ENCODE peak calls at places on chromosome 21, in seven cellular contexts. One of them, this sample, is unnamed.

GRCh38 chr21:27564684-27565280 is 597.9 kb upstream of the ADAMTS5 start:
- DNase-seq in lower lobe of right lung: no peak
- DNase-seq in prostate gland: peak; percentile 25
- DNase-seq in transverse colon: peak; percentile 31
- DNase-seq in breast epithelium: peak; percentile 22
- DNase-seq in CD8-positive, alpha-beta T cell: no peak
- DNase-seq in PC-9: peak; percentile 0
- DNase-seq in this sample: no peak

GRCh38 chr21:39461419-39461818 is 9.6 kb downstream of the SH3BGR start:
- DNase-seq in PC-9: no peak
- DNase-seq in lower lobe of right lung: no peak
- DNase-seq in breast epithelium: no peak
- DNase-seq in prostate gland: no peak
- DNase-seq in CD8-positive, alpha-beta T cell: no peak
- DNase-seq in transverse colon: no peak
- DNase-seq in this sample: no peak

GRCh38 chr21:40847956-40848355 is 998 bp upstream of the DSCAM start:
- DNase-seq in CD8-positive, alpha-beta T cell: no peak
- DNase-seq in prostate gland: no peak
- DNase-seq in lower lobe of right lung: no peak
- DNase-seq in PC-9: no peak
- DNase-seq in breast epithelium: no peak
- DNase-seq in transverse colon: no peak
- DNase-seq in this sample: no peak

GRCh38 chr21:23694396-23694795 is 1912.9 kb downstream of the MRPL39 start:
- DNase-seq in PC-9: no peak
- DNase-seq in breast epithelium: no peak
- DNase-seq in prostate gland: no peak
- DNase-seq in transverse colon: no peak
- DNase-seq in CD8-positive, alpha-beta T cell: no peak
- DNase-seq in lower lobe of right lung: no peak
- DNase-seq in this sample: no peak

GRCh38 chr21:29443398-29444010 is 144.8 kb downstream of the BACH1 start:
- DNase-seq in PC-9: no peak
- DNase-seq in transverse colon: no peak
- DNase-seq in breast epithelium: no peak
- DNase-seq in prostate gland: no peak
- DNase-seq in CD8-positive, alpha-beta T cell: no peak
- DNase-seq in lower lobe of right lung: no peak
- DNase-seq in this sample: no peak

GRCh38 chr21:29189358-29189757 is 58.9 kb downstream of the MAP3K7CL start:
- DNase-seq in lower lobe of right lung: no peak
- DNase-seq in PC-9: no peak
- DNase-seq in breast epithelium: no peak
- DNase-seq in transverse colon: no peak
- DNase-seq in prostate gland: no peak
- DNase-seq in CD8-positive, alpha-beta T cell: no peak
- DNase-seq in this sample: no peak

GRCh38 chr21:18545908-18546307 is 142.3 kb upstream of the TMPRSS15 start:
- DNase-seq in CD8-positive, alpha-beta T cell: no peak
- DNase-seq in PC-9: no peak
- DNase-seq in transverse colon: no peak
- DNase-seq in lower lobe of right lung: no peak
- DNase-seq in prostate gland: no peak
- DNase-seq in breast epithelium: no peak
- DNase-seq in this sample: no peak

GRCh38 chr21:28336299-28336698 is 656.4 kb downstream of the LTN1 start:
- DNase-seq in PC-9: peak; percentile 4
- DNase-seq in transverse colon: no peak
- DNase-seq in prostate gland: peak; percentile 10
- DNase-seq in breast epithelium: no peak
- DNase-seq in lower lobe of right lung: no peak
- DNase-seq in CD8-positive, alpha-beta T cell: no peak
- DNase-seq in this sample: no peak

GRCh38 chr21:33514234-33514633 is 22.7 kb upstream of the DNAJC28 start:
- DNase-seq in CD8-positive, alpha-beta T cell: no peak
- DNase-seq in PC-9: no peak
- DNase-seq in transverse colon: no peak
- DNase-seq in breast epithelium: no peak
- DNase-seq in lower lobe of right lung: no peak
- DNase-seq in prostate gland: no peak
- DNase-seq in this sample: no peak

GRCh38 chr21:25955646-25956045 is 214.9 kb downstream of the APP start:
- DNase-seq in CD8-positive, alpha-beta T cell: no peak
- DNase-seq in prostate gland: no peak
- DNase-seq in transverse colon: no peak
- DNase-seq in breast epithelium: no peak
- DNase-seq in PC-9: no peak
- DNase-seq in lower lobe of right lung: no peak
- DNase-seq in this sample: no peak

GRCh38 chr21:38920631-38921398 is 115.1 kb downstream of the ETS2 start:
- DNase-seq in CD8-positive, alpha-beta T cell: no peak
- DNase-seq in prostate gland: no peak
- DNase-seq in transverse colon: no peak
- DNase-seq in PC-9: no peak
- DNase-seq in breast epithelium: no peak
- DNase-seq in lower lobe of right lung: no peak
- DNase-seq in this sample: no peak

GRCh38 chr21:29318354-29318753 is 19.6 kb downstream of the BACH1 start:
- DNase-seq in lower lobe of right lung: no peak
- DNase-seq in CD8-positive, alpha-beta T cell: no peak
- DNase-seq in prostate gland: no peak
- DNase-seq in transverse colon: no peak
- DNase-seq in breast epithelium: no peak
- DNase-seq in PC-9: no peak
- DNase-seq in this sample: no peak

GRCh38 chr21:33608559-33608958 is 20.1 kb upstream of the DONSON start:
- DNase-seq in PC-9: no peak
- DNase-seq in prostate gland: no peak
- DNase-seq in transverse colon: no peak
- DNase-seq in breast epithelium: no peak
- DNase-seq in lower lobe of right lung: no peak
- DNase-seq in CD8-positive, alpha-beta T cell: no peak
- DNase-seq in this sample: no peak

GRCh38 chr21:30257773-30258172 is 25.0 kb downstream of the KRTAP24-1 start:
- DNase-seq in PC-9: peak; percentile 12
- DNase-seq in breast epithelium: no peak
- DNase-seq in CD8-positive, alpha-beta T cell: no peak
- DNase-seq in lower lobe of right lung: no peak
- DNase-seq in prostate gland: no peak
- DNase-seq in transverse colon: no peak
- DNase-seq in this sample: no peak

GRCh38 chr21:45087022-45087823 is 12.8 kb downstream of the ADARB1 start:
- DNase-seq in PC-9: no peak
- DNase-seq in transverse colon: no peak
- DNase-seq in CD8-positive, alpha-beta T cell: no peak
- DNase-seq in lower lobe of right lung: no peak
- DNase-seq in prostate gland: no peak
- DNase-seq in breast epithelium: no peak
- DNase-seq in this sample: no peak

GRCh38 chr21:45186709-45187108 is 101.0 kb downstream of the POFUT2 start:
- DNase-seq in lower lobe of right lung: no peak
- DNase-seq in CD8-positive, alpha-beta T cell: no peak
- DNase-seq in prostate gland: no peak
- DNase-seq in transverse colon: no peak
- DNase-seq in PC-9: no peak
- DNase-seq in breast epithelium: no peak
- DNase-seq in this sample: no peak

GRCh38 chr21:29105218-29105617 is 25.2 kb upstream of the MAP3K7CL start:
- DNase-seq in CD8-positive, alpha-beta T cell: no peak
- DNase-seq in breast epithelium: no peak
- DNase-seq in lower lobe of right lung: no peak
- DNase-seq in PC-9: no peak
- DNase-seq in prostate gland: no peak
- DNase-seq in transverse colon: no peak
- DNase-seq in this sample: no peak

GRCh38 chr21:41009398-41010177 is 158.4 kb upstream of the BACE2 start:
- DNase-seq in prostate gland: no peak
- DNase-seq in PC-9: no peak
- DNase-seq in breast epithelium: no peak
- DNase-seq in transverse colon: no peak
- DNase-seq in lower lobe of right lung: no peak
- DNase-seq in CD8-positive, alpha-beta T cell: no peak
- DNase-seq in this sample: no peak

GRCh38 chr21:25583370-25584133 is 23.7 kb downstream of the MRPL39 start:
- DNase-seq in CD8-positive, alpha-beta T cell: no peak
- DNase-seq in transverse colon: no peak
- DNase-seq in lower lobe of right lung: no peak
- DNase-seq in prostate gland: no peak
- DNase-seq in PC-9: no peak
- DNase-seq in breast epithelium: no peak
- DNase-seq in this sample: no peak

DNA sequence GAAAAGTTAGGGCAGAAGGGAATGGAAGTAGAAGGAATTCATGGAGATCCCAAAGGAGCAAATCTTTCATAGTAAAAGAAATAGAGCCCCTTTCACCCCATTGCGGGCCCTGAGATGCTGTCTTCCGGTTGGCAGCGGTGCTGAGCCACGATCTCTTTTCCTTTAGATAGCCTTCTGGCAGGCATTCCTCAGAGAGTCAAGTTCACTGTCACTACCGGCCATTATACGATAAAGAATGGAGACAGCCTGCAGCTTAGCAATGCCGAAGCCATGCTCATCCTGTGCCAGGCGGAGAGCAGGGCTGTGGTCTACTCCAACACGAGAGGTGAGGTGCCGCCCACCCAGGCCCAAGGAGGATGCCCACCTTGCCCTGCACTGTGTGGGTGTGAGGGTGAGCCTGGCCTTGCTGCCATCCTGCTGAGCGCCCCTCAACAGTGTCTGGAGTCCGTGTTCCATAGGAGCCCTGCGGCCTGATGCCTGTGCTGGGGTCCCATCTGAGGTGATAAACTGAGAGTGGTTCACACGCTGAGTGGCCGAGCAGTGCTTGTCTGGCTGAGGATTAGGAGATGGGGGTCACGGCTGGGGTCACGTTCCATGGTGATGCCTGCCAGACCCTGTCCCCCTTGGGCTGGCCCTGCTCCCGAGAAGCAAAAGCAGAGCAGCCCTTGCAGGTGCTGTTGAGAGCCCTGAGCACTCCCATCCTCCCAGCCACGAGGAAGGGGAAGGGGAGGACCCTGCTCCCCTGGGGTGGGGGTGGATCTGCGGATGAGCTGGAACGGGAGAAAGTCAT is 20.4 kb upstream of the PWP2 start:
- DNase-seq in prostate gland: no peak
- DNase-seq in CD8-positive, alpha-beta T cell: no peak
- DNase-seq in breast epithelium: no peak
- DNase-seq in PC-9: no peak
- DNase-seq in transverse colon: no peak
- DNase-seq in lower lobe of right lung: no peak
- DNase-seq in this sample: no peak
- H3K36me3 ChIP-seq in prostate gland: no peaks in the 10 kb centered on the region
- H3K36me3 ChIP-seq in CD8-positive, alpha-beta T cell: peaks cover 27% of the 10 kb centered on the region
- H3K36me3 ChIP-seq in breast epithelium: no peaks in the 10 kb centered on the region
- H3K36me3 ChIP-seq in PC-9: no peaks in the 10 kb centered on the region
- H3K36me3 ChIP-seq in transverse colon: peaks cover 14% of the 10 kb centered on the region
- H3K36me3 ChIP-seq in lower lobe of right lung: peaks cover 98% of the 10 kb centered on the region
- H3K36me3 ChIP-seq in this sample: peaks cover 80% of the 10 kb centered on the region

DNA sequence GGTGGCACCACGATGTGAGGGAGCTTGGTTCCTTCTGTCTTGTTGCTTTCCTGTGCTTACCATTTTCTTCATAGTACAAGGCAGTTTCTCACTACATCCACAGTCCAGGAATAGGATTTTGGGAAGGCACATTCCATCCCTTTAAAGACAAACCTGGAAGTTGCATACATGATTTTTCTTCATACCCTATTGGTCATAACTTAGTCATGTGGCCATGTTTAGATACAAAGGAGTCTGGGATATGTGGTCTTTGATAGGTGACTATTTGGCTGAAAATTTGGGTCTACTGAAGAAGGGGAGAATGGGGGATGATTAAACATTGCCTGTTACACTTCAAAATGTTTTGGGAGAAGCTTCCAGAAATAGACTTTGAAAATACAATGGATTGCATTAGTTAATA is 7.0 kb downstream of the DYRK1A start:
- DNase-seq in prostate gland: no peak
- DNase-seq in CD8-positive, alpha-beta T cell: no peak
- DNase-seq in PC-9: no peak
- DNase-seq in lower lobe of right lung: no peak
- DNase-seq in breast epithelium: no peak
- DNase-seq in transverse colon: no peak
- DNase-seq in this sample: no peak
- H3K4me1 ChIP-seq in prostate gland: peaks cover 16% of the 10 kb centered on the region
- H3K4me1 ChIP-seq in CD8-positive, alpha-beta T cell: peaks cover 87% of the 10 kb centered on the region
- H3K4me1 ChIP-seq in PC-9: peaks cover 57% of the 10 kb centered on the region
- H3K4me1 ChIP-seq in lower lobe of right lung: peaks cover 92% of the 10 kb centered on the region
- H3K4me1 ChIP-seq in breast epithelium: peaks cover 9% of the 10 kb centered on the region
- H3K4me1 ChIP-seq in transverse colon: peaks cover 43% of the 10 kb centered on the region
- H3K4me1 ChIP-seq in this sample: peaks cover 52% of the 10 kb centered on the region

DNA sequence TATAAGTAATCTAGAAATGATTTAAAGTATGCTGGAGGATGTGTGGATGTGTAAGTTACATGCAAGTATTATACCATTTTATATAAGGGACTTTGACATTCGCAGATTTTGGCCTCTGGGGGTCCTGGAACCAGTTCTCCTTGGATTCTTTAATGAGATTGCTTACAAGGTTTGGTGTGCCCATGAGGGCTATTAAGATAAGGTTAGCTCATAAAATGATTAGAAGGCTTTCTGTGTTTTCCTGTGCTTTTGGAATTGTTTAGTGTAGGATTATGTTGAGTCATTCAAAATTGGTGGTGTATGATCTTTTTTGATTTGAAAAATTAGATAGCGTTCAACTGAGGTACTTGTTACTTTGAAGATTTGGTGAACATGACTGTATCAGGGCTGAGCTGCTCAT is 5.6 kb downstream of the USP25 start:
- DNase-seq in breast epithelium: no peak
- DNase-seq in lower lobe of right lung: no peak
- DNase-seq in prostate gland: no peak
- DNase-seq in CD8-positive, alpha-beta T cell: no peak
- DNase-seq in transverse colon: no peak
- DNase-seq in PC-9: no peak
- DNase-seq in this sample: no peak
- TF ChIP-seq CTCF in breast epithelium: no peak
- TF ChIP-seq CTCF in lower lobe of right lung: no peak
- TF ChIP-seq CTCF in prostate gland: no peak
- TF ChIP-seq CTCF in CD8-positive, alpha-beta T cell: no peak
- TF ChIP-seq CTCF in transverse colon: no peak
- TF ChIP-seq CTCF in PC-9: no peak
- TF ChIP-seq CTCF in this sample: no peak

GRCh38 chr21:46425566-46425965 is 33.1 kb upstream of the DIP2A start:
- DNase-seq in breast epithelium: peak; percentile 20
- DNase-seq in prostate gland: no peak
- DNase-seq in PC-9: no peak
- DNase-seq in lower lobe of right lung: peak; percentile 45
- DNase-seq in transverse colon: no peak
- DNase-seq in CD8-positive, alpha-beta T cell: peak; percentile 93
- DNase-seq in this sample: no peak

GRCh38 chr21:46424621-46425020 is 34.1 kb upstream of the DIP2A start:
- DNase-seq in PC-9: no peak
- DNase-seq in breast epithelium: no peak
- DNase-seq in lower lobe of right lung: peak; percentile 43
- DNase-seq in transverse colon: no peak
- DNase-seq in CD8-positive, alpha-beta T cell: peak; percentile 75
- DNase-seq in prostate gland: no peak
- DNase-seq in this sample: no peak

GRCh38 chr21:46424062-46424591 is 34.6 kb upstream of the DIP2A start:
- DNase-seq in transverse colon: no peak
- DNase-seq in PC-9: no peak
- DNase-seq in CD8-positive, alpha-beta T cell: peak; percentile 58
- DNase-seq in prostate gland: no peak
- DNase-seq in lower lobe of right lung: peak; percentile 45
- DNase-seq in breast epithelium: no peak
- DNase-seq in this sample: no peak

GRCh38 chr21:46426313-46427046 is 32.2 kb upstream of the DIP2A start:
- DNase-seq in transverse colon: no peak
- DNase-seq in lower lobe of right lung: no peak
- DNase-seq in prostate gland: no peak
- DNase-seq in PC-9: no peak
- DNase-seq in breast epithelium: no peak
- DNase-seq in CD8-positive, alpha-beta T cell: no peak
- DNase-seq in this sample: no peak

GRCh38 chr21:46425061-46425460 is 33.6 kb upstream of the DIP2A start:
- DNase-seq in breast epithelium: no peak
- DNase-seq in transverse colon: no peak
- DNase-seq in PC-9: no peak
- DNase-seq in lower lobe of right lung: peak; percentile 30
- DNase-seq in prostate gland: no peak
- DNase-seq in CD8-positive, alpha-beta T cell: no peak
- DNase-seq in this sample: no peak
- H3K36me3 ChIP-seq in breast epithelium: peaks cover 5% of the 10 kb centered on the region
- H3K36me3 ChIP-seq in transverse colon: peaks cover 4% of the 10 kb centered on the region
- H3K36me3 ChIP-seq in PC-9: no peaks in the 10 kb centered on the region
- H3K36me3 ChIP-seq in lower lobe of right lung: peaks cover 69% of the 10 kb centered on the region
- H3K36me3 ChIP-seq in prostate gland: peaks cover 4% of the 10 kb centered on the region
- H3K36me3 ChIP-seq in CD8-positive, alpha-beta T cell: peaks cover 3% of the 10 kb centered on the region
- H3K36me3 ChIP-seq in this sample: peaks cover 40% of the 10 kb centered on the region

This sample was measured in RWPE2.